ENCODE peak calls at places on chromosomes 12 and 14, in ten cellular contexts. V, O, A, L, Z, G, M, E, R and F are unnamed samples.

GRCh38 chr12:64946132-64946829 is 121.8 kb downstream of the TBC1D30 start:
- DNase-seq in G (peak; percentile 31), R (no peak), O (no peak), A (no peak), Z (no peak), L (peak; percentile 41), V (no peak), E (no peak), M (no peak), F (peak; percentile 93)

GRCh38 chr12:1804545-1805332 is 15.6 kb upstream of the LRTM2 start:
- DNase-seq in G (peak; percentile 85), O (peak; percentile 86), R (peak; percentile 98), A (peak; percentile 86), L (peak; percentile 78), V (peak; percentile 89), Z (peak; percentile 93), E (peak; percentile 90), M (peak; percentile 94), F (peak; percentile 89)

GRCh38 chr12:3972576-3972975 is 99.4 kb upstream of the PARP11 start:
- DNase-seq in V (no peak), A (no peak), G (no peak), M (no peak), Z (no peak), E (no peak), L (no peak), R (no peak), O (no peak), F (no peak)

GRCh38 chr12:125549171-125549570 is 483.9 kb downstream of the AACS start:
- DNase-seq in L (no peak), A (no peak), O (no peak), M (no peak), G (no peak), R (no peak), E (no peak), V (no peak), Z (no peak), F (no peak)

GRCh38 chr14:104705340-104706047 is 16.1 kb downstream of the INF2 start:
- DNase-seq in L (no peak), Z (no peak), G (no peak), O (no peak), R (no peak), A (no peak), V (no peak), M (no peak), E (no peak), F (no peak)

GRCh38 chr14:103257211-103257962 is 76.7 kb upstream of the EIF5 start:
- DNase-seq in E (no peak), O (no peak), V (no peak), M (no peak), A (peak; percentile 55), R (no peak), Z (no peak), G (no peak), L (peak; percentile 59), F (no peak)

GRCh38 chr14:75277000-75277795 is 1.4 kb upstream of the FOS start:
- DNase-seq in R (peak; percentile 92), O (peak; percentile 84), L (peak; percentile 80), M (peak; percentile 96), A (peak; percentile 74), G (peak; percentile 90), V (peak; percentile 99), E (peak; percentile 90), Z (peak; percentile 97), F (peak; percentile 79)

GRCh38 chr12:128259556-128260070 is 7.4 kb upstream of the TMEM132C start:
- DNase-seq in V (no peak), M (peak; percentile 50), R (peak; percentile 90), G (no peak), E (no peak), Z (no peak), O (peak; percentile 50), L (no peak), A (peak; percentile 47), F (no peak)

GRCh38 chr14:20179218-20179617 is 11.5 kb upstream of the OR11G2 start:
- DNase-seq in O (no peak), L (no peak), Z (no peak), M (no peak), A (no peak), R (no peak), G (no peak), V (no peak), E (no peak), F (no peak)

GRCh38 chr14:23044840-23045239 is 2.8 kb downstream of the PSMB11 start:
- DNase-seq in Z (peak; percentile 24), A (no peak), O (peak; percentile 49), G (peak; percentile 59), R (no peak), E (no peak), L (no peak), M (no peak), V (no peak), F (no peak)

GRCh38 chr14:91373591-91374245 is 43.9 kb downstream of the CCDC88C start:
- DNase-seq in M (no peak), R (no peak), A (peak; percentile 38), O (no peak), L (no peak), G (no peak), E (no peak), Z (no peak), V (no peak), F (no peak)

GRCh38 chr12:53733051-53733812 is 6.0 kb upstream of the CALCOCO1 start:
- DNase-seq in V (no peak), O (no peak), Z (no peak), R (no peak), M (peak; percentile 23), G (no peak), L (peak; percentile 61), E (no peak), A (peak; percentile 74), F (no peak)

GRCh38 chr14:52025310-52025709 is 36.0 kb downstream of the RTRAF start:
- DNase-seq in G (no peak), M (peak; percentile 64), A (peak; percentile 79), L (peak; percentile 98), V (no peak), Z (no peak), E (no peak), O (no peak), R (no peak), F (peak; percentile 58)

GRCh38 chr14:104221636-104222375 is 83.4 kb downstream of the KIF26A start:
- DNase-seq in Z (peak; percentile 59), G (no peak), O (no peak), R (no peak), E (peak; percentile 11), V (no peak), M (no peak), L (no peak), A (no peak), F (no peak)

GRCh38 chr12:103676863-103677262 is 89.8 kb downstream of the STAB2 start:
- DNase-seq in G (no peak), R (no peak), L (no peak), M (no peak), O (no peak), Z (no peak), V (no peak), E (no peak), A (no peak), F (no peak)

GRCh38 chr14:53751650-53752049 is 205.0 kb downstream of the BMP4 start:
- DNase-seq in V (no peak), Z (no peak), A (no peak), G (no peak), L (no peak), O (no peak), R (no peak), E (no peak), M (no peak), F (no peak)

GRCh38 chr12:104865080-104865479 is 93.0 kb downstream of the SLC41A2 start:
- DNase-seq in V (no peak), A (no peak), O (no peak), M (no peak), Z (no peak), E (no peak), R (no peak), L (no peak), G (no peak), F (no peak)

GRCh38 chr12:5434647-5434968 is 2.7 kb downstream of the NTF3 start:
- DNase-seq in V (no peak), L (no peak), M (no peak), A (no peak), O (no peak), R (no peak), G (no peak), Z (no peak), E (no peak), F (no peak)
- H3K27me3 ChIP-seq in V (no peaks in the 10 kb centered on the region), L (peaks cover 43% of the 10 kb centered on the region), M (peaks cover 51% of the 10 kb centered on the region), A (no peaks in the 10 kb centered on the region), O (peaks cover 2% of the 10 kb centered on the region), R (peaks cover 79% of the 10 kb centered on the region), G (peaks cover 7% of the 10 kb centered on the region), Z (no peaks in the 10 kb centered on the region), E (peaks cover 6% of the 10 kb centered on the region), F (peaks cover 8% of the 10 kb centered on the region)

GRCh38 chr12:39047539-39048078 is 142.2 kb upstream of the CPNE8 start:
- DNase-seq in L (no peak), O (no peak), V (no peak), A (no peak), E (no peak), M (no peak), Z (no peak), G (no peak), R (no peak), F (no peak)
- H3K4me3 ChIP-seq in L (no peak overlapping the region), O (no peak overlapping the region), V (no peak overlapping the region), A (no peak overlapping the region), E (no peak overlapping the region), M (no peak overlapping the region), Z (no peak overlapping the region), G (no peak overlapping the region), R (no peak overlapping the region), F (no peak overlapping the region)

GRCh38 chr12:34395056-34396005 is 373.0 kb downstream of the ALG10 start:
- DNase-seq in M (no peak), R (peak; percentile 10), L (no peak), Z (peak; percentile 38), G (peak; percentile 15), O (no peak), E (peak; percentile 6), A (no peak), V (peak; percentile 49), F (no peak)
- H3K27me3 ChIP-seq in M (no peaks in the 10 kb centered on the region), R (no peaks in the 10 kb centered on the region), L (no peaks in the 10 kb centered on the region), Z (no peaks in the 10 kb centered on the region), G (no peaks in the 10 kb centered on the region), O (no peaks in the 10 kb centered on the region), E (peaks cover 3% of the 10 kb centered on the region), A (peaks cover 86% of the 10 kb centered on the region), V (peaks cover 3% of the 10 kb centered on the region), F (no peaks in the 10 kb centered on the region)

DNA sequence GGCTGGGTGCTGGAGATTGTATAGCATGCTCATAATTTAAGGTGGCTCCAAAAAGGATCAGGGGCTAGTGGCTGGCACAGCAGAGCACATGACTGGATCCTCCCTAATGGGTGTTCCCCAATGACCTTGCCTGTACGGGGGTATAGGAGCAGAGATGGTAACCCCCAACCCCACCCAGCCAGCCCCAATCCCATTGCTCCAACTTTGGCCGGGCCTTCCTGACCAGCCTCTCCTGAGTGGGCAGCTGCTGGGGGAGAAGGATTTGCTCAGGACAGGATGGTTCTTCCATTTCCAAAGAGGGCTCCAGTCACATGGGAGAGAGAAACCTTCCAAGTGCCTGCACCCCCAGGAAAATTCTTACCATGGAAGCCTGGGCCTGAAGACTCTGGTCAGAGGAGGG is 15.3 kb upstream of the NR4A1 start:
- DNase-seq in M (no peak), Z (no peak), G (no peak), A (no peak), O (no peak), R (no peak), V (no peak), L (no peak), E (no peak), F (no peak)
- H3K4me3 ChIP-seq in M (no peak overlapping the region), Z (no peak overlapping the region), G (no peak overlapping the region), A (no peak overlapping the region), O (no peak overlapping the region), R (no peak overlapping the region), V (no peak overlapping the region), L (no peak overlapping the region), E (no peak overlapping the region), F (no peak overlapping the region)